ENCODE peak calls at places on chromosomes 12 and 14, in six cellular contexts. G is lung; L is MM.1S; W is fibroblast of lung; X is body of pancreas; I is CD4-positive, alpha-beta T cell. N is an unnamed sample.
A peak's percentile ranks its signal among the peaks of the same experiment; 100 is the strongest.

GRCh38 chr12:69906411-69907216 is 81.6 kb downstream of the MYRFL start:
- DNase-seq in W (no peak), L (no peak), X (no peak), I (no peak), G (no peak), N (no peak)

GRCh38 chr12:26271024-26271423 is 75.7 kb downstream of the SSPN start:
- DNase-seq in I (no peak), G (no peak), X (no peak), W (no peak), L (no peak), N (peak; percentile 71)

GRCh38 chr12:47904647-47905312 is at the start of gene VDR:
- DNase-seq in W (peak; percentile 76), G (peak; percentile 78), I (peak; percentile 71), X (peak; percentile 91), L (peak; percentile 90), N (peak; percentile 61)

GRCh38 chr12:26566670-26567069 is 266.3 kb downstream of the ITPR2 start:
- DNase-seq in G (no peak), L (no peak), I (no peak), W (peak; percentile 39), X (no peak), N (no peak)

GRCh38 chr14:94193776-94194175 is 19.7 kb downstream of the PPP4R4 start:
- DNase-seq in L (no peak), I (no peak), X (no peak), G (no peak), W (no peak), N (no peak)

GRCh38 chr12:25811656-25812126 is 146.8 kb upstream of the RASSF8 start:
- DNase-seq in L (peak; percentile 7), W (no peak), I (no peak), G (no peak), X (no peak), N (peak; percentile 54)

GRCh38 chr12:117885211-117885610 is 83.6 kb downstream of the KSR2 start:
- DNase-seq in G (no peak), I (no peak), L (no peak), W (no peak), X (no peak), N (no peak)

GRCh38 chr12:32595251-32595650 is 83.8 kb upstream of the DNM1L start:
- DNase-seq in G (no peak), I (no peak), L (no peak), X (no peak), W (peak; percentile 46), N (peak; percentile 23)

GRCh38 chr14:20630340-20631022 is 11.0 kb downstream of the OR6S1 start:
- DNase-seq in W (peak; percentile 28), L (peak; percentile 13), X (no peak), G (no peak), I (no peak), N (peak; percentile 70)

GRCh38 chr14:49586673-49587460 is 687 bp upstream of the RPS29 start:
- DNase-seq in L (peak; percentile 48), W (peak; percentile 89), I (peak; percentile 54), X (no peak), G (no peak), N (peak; percentile 91)

GRCh38 chr12:62862259-62862881 is 72.6 kb downstream of the PPM1H start:
- DNase-seq in X (no peak), I (no peak), G (no peak), L (no peak), W (peak; percentile 38), N (no peak)

GRCh38 chr12:8612629-8613028 is at the start of gene AICDA:
- DNase-seq in I (no peak), G (no peak), L (no peak), W (no peak), X (no peak), N (no peak)

GRCh38 chr12:69396041-69396440 is 36.5 kb downstream of the YEATS4 start:
- DNase-seq in G (no peak), W (no peak), X (no peak), L (no peak), I (no peak), N (no peak)

GRCh38 chr14:84225243-84225642 is 1304.7 kb upstream of the FLRT2 start:
- DNase-seq in I (no peak), X (peak; percentile 17), W (peak; percentile 65), G (peak; percentile 30), L (no peak), N (no peak)

GRCh38 chr12:107328442-107329133 is 235.2 kb upstream of the CRY1 start:
- DNase-seq in L (no peak), X (no peak), G (no peak), W (no peak), I (no peak), N (peak; percentile 78)

GRCh38 chr14:26074892-26075291 is 522.9 kb downstream of the NOVA1 start:
- DNase-seq in X (no peak), W (no peak), L (no peak), I (no peak), G (no peak), N (no peak)

GRCh38 chr12:118102070-118102469 is 1.7 kb downstream of the VSIG10 start:
- DNase-seq in X (peak; percentile 41), W (no peak), G (peak; percentile 30), L (no peak), I (no peak), N (no peak)

GRCh38 chr12:106919910-106920544 is 35.7 kb upstream of the TMEM263 start:
- DNase-seq in L (peak; percentile 57), G (no peak), X (peak; percentile 19), I (no peak), W (peak; percentile 77), N (peak; percentile 30)

GRCh38 chr12:105855691-105856405 is 282.9 kb downstream of the NUAK1 start:
- DNase-seq in I (no peak), L (no peak), W (no peak), X (no peak), G (no peak), N (no peak)

GRCh38 chr14:50762001-50762930 is 68.7 kb downstream of the NIN start:
- DNase-seq in L (no peak), G (no peak), X (no peak), W (peak; percentile 60), I (no peak), N (peak; percentile 89)

GRCh38 chr12:123595729-123596128 is 6.2 kb upstream of the DDX55 start:
- DNase-seq in X (peak; percentile 16), G (no peak), W (no peak), L (no peak), I (no peak), N (no peak)

GRCh38 chr12:66048843-66049537 is 81.6 kb downstream of the LLPH start:
- DNase-seq in G (no peak), L (no peak), X (no peak), W (peak; percentile 59), I (no peak), N (no peak)

GRCh38 chr14:94974422-94974821 is 182.9 kb downstream of the DICER1 start:
- DNase-seq in G (no peak), L (no peak), X (no peak), I (no peak), W (no peak), N (no peak)

GRCh38 chr12:49945394-49946080 is 5.0 kb upstream of the AQP2 start:
- DNase-seq in G (peak; percentile 84), I (peak; percentile 76), L (peak; percentile 75), W (peak; percentile 79), X (peak; percentile 81), N (peak; percentile 81)

GRCh38 chr14:23071975-23072539 is 14.7 kb upstream of the CDH24 start:
- DNase-seq in X (no peak), G (no peak), L (no peak), W (no peak), I (no peak), N (no peak)

GRCh38 chr14:68945190-68945584 is 33.9 kb downstream of the ACTN1 start:
- DNase-seq in L (no peak), G (no peak), W (no peak), X (no peak), I (no peak), N (no peak)

DNA sequence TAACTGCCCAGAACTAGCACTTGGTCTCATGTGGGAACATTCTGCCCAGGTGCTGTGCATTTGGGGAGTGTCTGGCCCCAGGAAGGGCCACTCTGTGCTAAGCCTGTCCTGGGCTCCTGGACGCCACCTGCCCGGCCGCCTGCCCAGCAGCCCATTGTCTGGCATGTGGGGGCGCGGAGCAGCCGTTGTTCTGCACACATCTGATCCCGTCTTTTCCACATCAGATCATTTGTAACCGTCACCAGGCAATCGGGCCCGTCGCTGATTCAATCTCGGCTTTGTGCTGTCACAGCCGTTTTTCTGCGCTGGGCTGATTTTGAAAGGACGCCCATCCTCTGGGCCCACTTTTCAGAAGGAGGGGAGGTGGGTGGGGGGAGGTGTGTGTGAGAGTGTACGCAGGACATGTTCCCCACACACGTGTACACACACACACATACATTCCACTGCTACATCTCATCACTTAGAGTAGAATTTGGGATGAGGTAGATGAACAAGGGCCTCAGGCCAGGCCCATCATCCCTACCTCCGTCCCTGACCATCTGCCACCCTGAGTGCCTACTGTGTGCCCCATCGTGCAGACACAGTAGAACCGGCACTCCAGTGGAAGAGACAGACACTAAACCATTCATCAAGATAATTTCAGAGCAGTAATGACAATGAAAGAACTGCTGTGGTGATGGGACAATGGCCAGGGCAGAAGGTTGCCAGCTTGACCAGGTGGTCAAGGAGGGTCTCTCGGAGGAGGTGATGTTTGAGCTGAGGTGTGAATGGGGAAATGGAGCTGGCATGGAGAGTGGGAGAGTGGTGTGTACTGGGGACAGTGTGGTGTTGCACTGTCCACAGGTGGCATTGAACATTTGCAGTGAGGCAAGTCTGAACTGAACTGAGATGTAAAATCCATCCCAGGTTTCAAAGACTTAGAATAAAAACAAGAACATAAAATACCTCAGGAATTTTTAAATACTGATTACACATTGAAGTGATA is 19.0 kb downstream of the FAM222A start:
- DNase-seq in G (no peak), I (no peak), W (no peak), L (no peak), X (peak; percentile 12), N (no peak)
- H3K27ac ChIP-seq in G (no peak overlapping the region), I (no peak overlapping the region), W (no peak overlapping the region), L (no peak overlapping the region), X (no peak overlapping the region), N (no peak overlapping the region)

GRCh38 chr12:24560867-24561266 is 388.0 kb downstream of the BCAT1 start:
- DNase-seq in G (no peak), W (peak; percentile 44), I (no peak), X (no peak), L (no peak), N (no peak)
- TF ChIP-seq CTCF in G (no peak), W (no peak), I (no peak), X (no peak), L (no peak), N (no peak)

GRCh38 chr12:93974252-93974651 is 174.1 kb upstream of the PLXNC1 start:
- DNase-seq in L (no peak), G (no peak), X (no peak), I (no peak), W (no peak), N (no peak)

GRCh38 chr12:93976024-93976423 is 172.4 kb upstream of the PLXNC1 start:
- DNase-seq in I (no peak), L (no peak), W (no peak), G (no peak), X (no peak), N (no peak)

GRCh38 chr12:93970892-93971688 is 177.3 kb upstream of the PLXNC1 start:
- DNase-seq in L (no peak), W (no peak), I (no peak), X (no peak), G (no peak), N (no peak)

GRCh38 chr12:93968928-93969327 is 179.4 kb upstream of the PLXNC1 start:
- DNase-seq in W (no peak), L (no peak), I (no peak), X (no peak), G (no peak), N (no peak)

GRCh38 chr12:93972411-93973208 is 175.8 kb upstream of the PLXNC1 start:
- DNase-seq in I (no peak), L (no peak), X (no peak), G (no peak), W (peak; percentile 38), N (peak; percentile 52)
- H3K27ac ChIP-seq in I (no peak overlapping the region), L (no peak overlapping the region), X (no peak overlapping the region), G (peak overlapping the region; percentile 35), W (no peak overlapping the region), N (no peak overlapping the region)

GRCh38 chr12:112304411-112304810 is 77.8 kb downstream of the HECTD4 start:
- DNase-seq in G (no peak), I (no peak), X (no peak), W (peak; percentile 25), L (no peak), N (no peak)
- TF ChIP-seq CTCF in G (no peak), I (no peak), X (no peak), W (no peak), L (no peak), N (no peak)